ENCODE peak calls at places on chromosome 22, in ten cellular contexts. A, Z, G, Y, J, V, X, B, E and C are unnamed samples.

GRCh38 chr22:26680485-26680884 is 23.1 kb downstream of the MIAT start:
- DNase-seq in B (no peak), G (no peak), Z (no peak), J (no peak), E (no peak), Y (no peak), V (no peak), X (no peak), A (no peak), C (no peak)

GRCh38 chr22:19997561-19998231 is 18.9 kb downstream of the ARVCF start:
- DNase-seq in Z (no peak), B (no peak), Y (no peak), A (no peak), G (peak; percentile 45), E (no peak), J (no peak), V (no peak), X (no peak), C (no peak)

GRCh38 chr22:43823911-43824665 is 12.0 kb upstream of the EFCAB6 start:
- DNase-seq in Z (no peak), G (no peak), E (no peak), J (peak; percentile 41), X (no peak), A (no peak), V (no peak), B (peak; percentile 34), Y (no peak), C (no peak)

GRCh38 chr22:30078320-30079311 is 1.6 kb upstream of the HORMAD2 start:
- DNase-seq in A (no peak), G (no peak), B (no peak), V (no peak), Z (no peak), J (no peak), E (peak; percentile 74), Y (no peak), X (no peak), C (no peak)

GRCh38 chr22:43005106-43005505 is 9.8 kb downstream of the PACSIN2 start:
- DNase-seq in Y (no peak), X (no peak), V (peak; percentile 28), A (no peak), J (no peak), E (no peak), Z (no peak), B (no peak), G (no peak), C (no peak)

GRCh38 chr22:24516301-24516737 is 21.2 kb downstream of the UPB1 start:
- DNase-seq in B (no peak), Z (no peak), Y (peak; percentile 21), E (peak; percentile 59), A (no peak), V (no peak), J (no peak), G (no peak), X (no peak), C (peak; percentile 42)

GRCh38 chr22:45704648-45705047 is 33.0 kb downstream of the ATXN10 start:
- DNase-seq in E (no peak), J (no peak), B (no peak), V (no peak), G (no peak), X (no peak), A (no peak), Y (no peak), Z (no peak), C (no peak)

GRCh38 chr22:44943701-44944324 is 66.0 kb downstream of the PHF21B start:
- DNase-seq in G (no peak), B (no peak), Z (no peak), V (no peak), J (no peak), E (no peak), X (no peak), Y (no peak), A (no peak), C (no peak)

GRCh38 chr22:40519948-40520331 is 116.6 kb downstream of the MRTFA start:
- DNase-seq in Y (no peak), J (no peak), B (no peak), X (no peak), V (no peak), G (no peak), Z (no peak), E (no peak), A (no peak), C (no peak)

GRCh38 chr22:43317252-43317651 is 25.9 kb downstream of the SCUBE1 start:
- DNase-seq in Z (no peak), E (no peak), Y (no peak), J (no peak), A (no peak), B (no peak), G (no peak), V (no peak), X (no peak), C (no peak)

GRCh38 chr22:36369004-36369921 is 18.5 kb downstream of the MYH9 start:
- DNase-seq in B (no peak), Y (no peak), E (no peak), X (no peak), V (no peak), J (no peak), G (no peak), Z (no peak), A (no peak), C (no peak)

GRCh38 chr22:35230839-35231584 is 26.3 kb upstream of the HMGXB4 start:
- DNase-seq in Z (no peak), J (no peak), G (no peak), B (no peak), X (no peak), V (no peak), A (peak; percentile 50), E (peak; percentile 22), Y (no peak), C (no peak)
- TF ChIP-seq POLR2A in Z (no peak), J (no peak), G (no peak), B (no peak), X (no peak), V (no peak), A (peak; percentile 98), E (peak; percentile 26), Y (no peak), C (no peak)

GRCh38 chr22:46738961-46739870 is 1.2 kb upstream of the CERK start:
- DNase-seq in Z (no peak), X (no peak), V (peak; percentile 44), B (peak; percentile 91), Y (peak; percentile 88), A (peak; percentile 81), E (peak; percentile 38), J (peak; percentile 67), G (no peak), C (no peak)
- TF ChIP-seq POLR2A in Z (no peak), X (no peak), V (no peak), B (peak; percentile 64), Y (no peak), A (no peak), E (no peak), J (no peak), G (no peak), C (no peak)

GRCh38 chr22:50672041-50672440 is 582 bp upstream of the SHANK3 start:
- DNase-seq in V (no peak), G (peak; percentile 60), E (no peak), A (no peak), Z (no peak), B (no peak), X (no peak), Y (no peak), J (no peak), C (no peak)

GRCh38 chr22:50672471-50673230 is at the start of gene SHANK3:
- DNase-seq in Y (no peak), G (peak; percentile 81), J (no peak), B (peak; percentile 49), X (peak; percentile 77), V (no peak), Z (peak; percentile 92), A (no peak), E (no peak), C (no peak)

GRCh38 chr22:50670914-50671538 is 1.6 kb upstream of the SHANK3 start:
- DNase-seq in Y (no peak), G (no peak), V (no peak), E (no peak), J (no peak), Z (no peak), B (peak; percentile 36), X (no peak), A (no peak), C (no peak)

GRCh38 chr22:50671641-50672040 is 982 bp upstream of the SHANK3 start:
- DNase-seq in J (no peak), B (peak; percentile 41), Z (no peak), A (no peak), Y (no peak), E (no peak), X (no peak), V (no peak), G (no peak), C (peak; percentile 41)

GRCh38 chr22:50670513-50670912 is 2.1 kb upstream of the SHANK3 start:
- DNase-seq in J (no peak), Z (no peak), X (no peak), G (no peak), A (no peak), Y (no peak), B (peak; percentile 30), E (no peak), V (no peak), C (no peak)
- TF ChIP-seq POLR2A in J (no peak), Z (no peak), X (no peak), G (no peak), A (no peak), Y (no peak), B (no peak), E (no peak), V (no peak), C (no peak)

DNA sequence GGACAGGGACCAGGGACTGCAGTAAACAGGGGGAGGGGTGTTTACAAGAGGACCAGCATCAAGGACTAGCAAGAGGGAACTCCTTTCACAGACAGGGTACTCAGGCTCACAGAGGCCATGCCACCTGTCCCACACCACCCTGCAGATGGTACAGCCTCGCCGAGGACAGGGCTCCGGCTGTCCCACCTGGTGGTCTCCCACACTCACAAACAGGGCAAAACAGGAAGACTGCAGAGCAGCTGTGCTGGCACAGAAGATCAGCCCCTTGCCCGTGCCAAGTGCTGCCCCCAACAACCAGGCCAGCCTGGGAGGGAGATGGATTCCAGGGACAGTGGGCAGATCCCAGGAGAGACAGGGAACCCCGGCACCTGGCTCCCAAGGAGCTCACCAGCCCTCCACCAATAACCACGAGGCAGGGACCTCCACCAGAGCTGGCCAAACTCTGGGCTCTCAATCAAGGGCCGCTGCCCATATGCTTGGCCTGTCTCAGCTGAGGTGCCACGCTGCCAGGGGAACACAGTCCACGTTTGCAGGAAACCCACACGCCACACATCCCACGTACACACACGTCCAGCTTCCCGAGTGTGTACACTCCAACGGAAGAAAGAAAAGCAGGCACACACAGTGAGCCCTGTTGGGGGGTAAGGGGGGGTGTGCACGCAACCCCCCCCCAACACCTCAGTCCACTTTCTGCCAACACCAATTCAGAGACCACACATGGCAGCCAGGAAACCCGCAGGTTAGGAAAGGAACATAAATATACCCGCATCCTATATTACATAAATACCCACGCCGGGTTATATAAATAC is 2.0 kb downstream of the CSNK1E start:
- DNase-seq in A (no peak), G (no peak), B (peak; percentile 68), X (no peak), E (no peak), V (peak; percentile 62), Y (no peak), J (no peak), Z (no peak), C (no peak)
- TF ChIP-seq POLR2A in A (no peak), G (no peak), B (no peak), X (no peak), E (no peak), V (no peak), Y (no peak), J (no peak), Z (no peak), C (no peak)